ENCODE peak calls at places on chromosomes 12 and 14, in ten cellular contexts. One of them, this sample, is unnamed.

GRCh38 chr12:1935700-1936378 is 17.4 kb upstream of the CACNA2D4 start:
- DNase-seq in Peyer's patch: no peak
- DNase-seq in body of pancreas: peak; percentile 91
- DNase-seq in ovary: no peak
- DNase-seq in adrenal gland: peak; percentile 67
- DNase-seq in K562: no peak
- DNase-seq in uterus: no peak
- DNase-seq in IMR-90: no peak
- DNase-seq in tibial nerve: no peak
- DNase-seq in vagina: peak; percentile 54
- DNase-seq in this sample: no peak

GRCh38 chr14:96225745-96226151 is 21.1 kb downstream of the BDKRB2 start:
- DNase-seq in uterus: no peak
- DNase-seq in K562: no peak
- DNase-seq in body of pancreas: no peak
- DNase-seq in ovary: no peak
- DNase-seq in Peyer's patch: no peak
- DNase-seq in adrenal gland: no peak
- DNase-seq in vagina: no peak
- DNase-seq in IMR-90: peak; percentile 64
- DNase-seq in tibial nerve: no peak
- DNase-seq in this sample: no peak

GRCh38 chr12:11941601-11942360 is 129.0 kb upstream of the BCL2L14 start:
- DNase-seq in ovary: no peak
- DNase-seq in K562: no peak
- DNase-seq in uterus: no peak
- DNase-seq in body of pancreas: no peak
- DNase-seq in IMR-90: peak; percentile 81
- DNase-seq in Peyer's patch: no peak
- DNase-seq in adrenal gland: no peak
- DNase-seq in vagina: no peak
- DNase-seq in tibial nerve: no peak
- DNase-seq in this sample: no peak

GRCh38 chr12:42145552-42146215 is 1.0 kb upstream of the GXYLT1 start:
- DNase-seq in IMR-90: peak; percentile 2
- DNase-seq in body of pancreas: no peak
- DNase-seq in ovary: no peak
- DNase-seq in vagina: no peak
- DNase-seq in uterus: no peak
- DNase-seq in tibial nerve: no peak
- DNase-seq in Peyer's patch: no peak
- DNase-seq in K562: peak; percentile 21
- DNase-seq in adrenal gland: no peak
- DNase-seq in this sample: no peak

GRCh38 chr12:76670776-76671175 is 93.1 kb upstream of the ZDHHC17 start:
- DNase-seq in tibial nerve: no peak
- DNase-seq in IMR-90: peak; percentile 80
- DNase-seq in K562: no peak
- DNase-seq in vagina: no peak
- DNase-seq in ovary: no peak
- DNase-seq in Peyer's patch: no peak
- DNase-seq in adrenal gland: no peak
- DNase-seq in body of pancreas: no peak
- DNase-seq in uterus: no peak
- DNase-seq in this sample: no peak

GRCh38 chr14:23632461-23633159 is 3.6 kb upstream of the DHRS2 start:
- DNase-seq in Peyer's patch: no peak
- DNase-seq in IMR-90: no peak
- DNase-seq in K562: no peak
- DNase-seq in tibial nerve: no peak
- DNase-seq in vagina: peak; percentile 84
- DNase-seq in adrenal gland: no peak
- DNase-seq in ovary: no peak
- DNase-seq in body of pancreas: no peak
- DNase-seq in uterus: no peak
- DNase-seq in this sample: no peak

GRCh38 chr12:120468846-120469449 is 600 bp downstream of the SRSF9 start:
- DNase-seq in adrenal gland: peak; percentile 49
- DNase-seq in IMR-90: peak; percentile 10
- DNase-seq in K562: peak; percentile 92
- DNase-seq in uterus: peak; percentile 20
- DNase-seq in ovary: peak; percentile 49
- DNase-seq in body of pancreas: peak; percentile 8
- DNase-seq in tibial nerve: no peak
- DNase-seq in vagina: no peak
- DNase-seq in Peyer's patch: peak; percentile 71
- DNase-seq in this sample: peak; percentile 50

GRCh38 chr14:87217023-87217422 is 776.0 kb downstream of the GALC start:
- DNase-seq in K562: no peak
- DNase-seq in tibial nerve: no peak
- DNase-seq in vagina: no peak
- DNase-seq in Peyer's patch: no peak
- DNase-seq in body of pancreas: peak; percentile 37
- DNase-seq in uterus: no peak
- DNase-seq in adrenal gland: no peak
- DNase-seq in IMR-90: no peak
- DNase-seq in ovary: no peak
- DNase-seq in this sample: no peak

GRCh38 chr12:122043476-122043875 is 21.8 kb downstream of the BCL7A start:
- DNase-seq in Peyer's patch: no peak
- DNase-seq in body of pancreas: no peak
- DNase-seq in vagina: no peak
- DNase-seq in tibial nerve: no peak
- DNase-seq in K562: no peak
- DNase-seq in ovary: no peak
- DNase-seq in adrenal gland: no peak
- DNase-seq in uterus: no peak
- DNase-seq in IMR-90: no peak
- DNase-seq in this sample: no peak

GRCh38 chr12:3036901-3037600 is 40.1 kb upstream of the TSPAN9 start:
- DNase-seq in K562: no peak
- DNase-seq in tibial nerve: no peak
- DNase-seq in ovary: no peak
- DNase-seq in Peyer's patch: no peak
- DNase-seq in body of pancreas: no peak
- DNase-seq in IMR-90: no peak
- DNase-seq in uterus: no peak
- DNase-seq in vagina: no peak
- DNase-seq in adrenal gland: no peak
- DNase-seq in this sample: no peak

DNA sequence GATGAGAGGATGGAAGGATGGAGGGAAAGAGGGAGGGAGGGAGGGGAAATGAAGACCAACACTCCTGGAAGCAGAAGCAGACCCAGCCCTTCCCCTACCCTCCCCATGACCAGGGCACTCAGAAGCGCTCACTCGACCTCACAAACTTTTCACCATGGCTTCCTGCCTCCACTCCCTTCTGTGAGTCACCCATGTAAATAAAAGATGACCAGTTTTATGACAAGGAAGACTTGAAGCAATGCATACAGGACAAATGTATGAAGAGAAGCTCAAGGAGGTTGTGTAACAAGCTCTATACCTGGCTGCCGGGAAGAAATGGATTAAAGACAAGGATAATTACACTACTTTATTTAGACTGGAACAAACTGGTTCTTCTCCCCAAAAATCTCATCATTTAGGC is 63.8 kb downstream of the CDC42BPB start:
- DNase-seq in ovary: no peak
- DNase-seq in tibial nerve: no peak
- DNase-seq in vagina: no peak
- DNase-seq in IMR-90: peak; percentile 71
- DNase-seq in K562: no peak
- DNase-seq in adrenal gland: no peak
- DNase-seq in body of pancreas: no peak
- DNase-seq in uterus: no peak
- DNase-seq in Peyer's patch: peak; percentile 74
- DNase-seq in this sample: no peak
- H3K27ac ChIP-seq in ovary: no peak overlapping the region
- H3K27ac ChIP-seq in tibial nerve: peak overlapping the region; percentile 36
- H3K27ac ChIP-seq in vagina: no peak overlapping the region
- H3K27ac ChIP-seq in IMR-90: no peak overlapping the region
- H3K27ac ChIP-seq in K562: no peak overlapping the region
- H3K27ac ChIP-seq in adrenal gland: no peak overlapping the region
- H3K27ac ChIP-seq in body of pancreas: no peak overlapping the region
- H3K27ac ChIP-seq in uterus: no peak overlapping the region
- H3K27ac ChIP-seq in Peyer's patch: peak overlapping the region; percentile 86
- H3K27ac ChIP-seq in this sample: no peak overlapping the region

GRCh38 chr12:68612245-68612644 is 1.5 kb downstream of the RAP1B start:
- DNase-seq in body of pancreas: no peak
- DNase-seq in K562: peak; percentile 52
- DNase-seq in IMR-90: peak; percentile 59
- DNase-seq in Peyer's patch: no peak
- DNase-seq in adrenal gland: no peak
- DNase-seq in ovary: no peak
- DNase-seq in tibial nerve: no peak
- DNase-seq in uterus: no peak
- DNase-seq in vagina: no peak
- DNase-seq in this sample: no peak

GRCh38 chr12:68610435-68611093 is at the start of gene RAP1B:
- DNase-seq in K562: peak; percentile 95
- DNase-seq in body of pancreas: peak; percentile 91
- DNase-seq in adrenal gland: peak; percentile 90
- DNase-seq in tibial nerve: peak; percentile 74
- DNase-seq in Peyer's patch: peak; percentile 95
- DNase-seq in ovary: peak; percentile 89
- DNase-seq in vagina: peak; percentile 91
- DNase-seq in uterus: peak; percentile 91
- DNase-seq in IMR-90: peak; percentile 90
- DNase-seq in this sample: peak; percentile 93

GRCh38 chr12:68609955-68610434 is 704 bp upstream of the RAP1B start:
- DNase-seq in vagina: no peak
- DNase-seq in IMR-90: peak; percentile 30
- DNase-seq in Peyer's patch: no peak
- DNase-seq in adrenal gland: no peak
- DNase-seq in K562: no peak
- DNase-seq in tibial nerve: no peak
- DNase-seq in body of pancreas: peak; percentile 44
- DNase-seq in ovary: peak; percentile 30
- DNase-seq in uterus: peak; percentile 26
- DNase-seq in this sample: no peak

GRCh38 chr12:68612675-68613074 is 2.0 kb downstream of the RAP1B start:
- DNase-seq in tibial nerve: no peak
- DNase-seq in uterus: no peak
- DNase-seq in ovary: no peak
- DNase-seq in adrenal gland: no peak
- DNase-seq in Peyer's patch: no peak
- DNase-seq in IMR-90: no peak
- DNase-seq in K562: no peak
- DNase-seq in body of pancreas: no peak
- DNase-seq in vagina: no peak
- DNase-seq in this sample: no peak

GRCh38 chr12:68611094-68611818 is 557 bp downstream of the RAP1B start:
- DNase-seq in uterus: peak; percentile 65
- DNase-seq in vagina: peak; percentile 88
- DNase-seq in K562: peak; percentile 75
- DNase-seq in body of pancreas: peak; percentile 73
- DNase-seq in IMR-90: peak; percentile 60
- DNase-seq in Peyer's patch: peak; percentile 79
- DNase-seq in tibial nerve: peak; percentile 22
- DNase-seq in adrenal gland: peak; percentile 71
- DNase-seq in ovary: peak; percentile 73
- DNase-seq in this sample: peak; percentile 77
- TF ChIP-seq POLR2A in uterus: no peak
- TF ChIP-seq POLR2A in vagina: peak; percentile 23
- TF ChIP-seq POLR2A in K562: no peak
- TF ChIP-seq POLR2A in body of pancreas: no peak
- TF ChIP-seq POLR2A in IMR-90: no peak
- TF ChIP-seq POLR2A in Peyer's patch: no peak
- TF ChIP-seq POLR2A in tibial nerve: no peak
- TF ChIP-seq POLR2A in adrenal gland: peak; percentile 71
- TF ChIP-seq POLR2A in ovary: peak; percentile 27
- TF ChIP-seq POLR2A in this sample: peak; percentile 66

GRCh38 chr12:40622246-40622838 is 69.9 kb upstream of the CNTN1 start:
- DNase-seq in Peyer's patch: peak; percentile 72
- DNase-seq in IMR-90: peak; percentile 43
- DNase-seq in adrenal gland: peak; percentile 75
- DNase-seq in vagina: no peak
- DNase-seq in uterus: peak; percentile 40
- DNase-seq in tibial nerve: peak; percentile 69
- DNase-seq in K562: peak; percentile 14
- DNase-seq in ovary: peak; percentile 74
- DNase-seq in body of pancreas: peak; percentile 61
- DNase-seq in this sample: no peak
- H3K27ac ChIP-seq in Peyer's patch: no peak overlapping the region
- H3K27ac ChIP-seq in IMR-90: no peak overlapping the region
- H3K27ac ChIP-seq in adrenal gland: no peak overlapping the region
- H3K27ac ChIP-seq in vagina: no peak overlapping the region
- H3K27ac ChIP-seq in uterus: no peak overlapping the region
- H3K27ac ChIP-seq in tibial nerve: no peak overlapping the region
- H3K27ac ChIP-seq in K562: no peak overlapping the region
- H3K27ac ChIP-seq in ovary: no peak overlapping the region
- H3K27ac ChIP-seq in body of pancreas: no peak overlapping the region
- H3K27ac ChIP-seq in this sample: no peak overlapping the region

GRCh38 chr14:59305231-59305630 is 116.8 kb downstream of the DAAM1 start:
- DNase-seq in ovary: no peak
- DNase-seq in Peyer's patch: no peak
- DNase-seq in uterus: no peak
- DNase-seq in adrenal gland: no peak
- DNase-seq in K562: no peak
- DNase-seq in IMR-90: peak; percentile 76
- DNase-seq in tibial nerve: no peak
- DNase-seq in body of pancreas: no peak
- DNase-seq in vagina: no peak
- DNase-seq in this sample: no peak

GRCh38 chr14:59305836-59306555 is 117.5 kb downstream of the DAAM1 start:
- DNase-seq in K562: no peak
- DNase-seq in uterus: no peak
- DNase-seq in tibial nerve: no peak
- DNase-seq in IMR-90: peak; percentile 84
- DNase-seq in vagina: no peak
- DNase-seq in adrenal gland: no peak
- DNase-seq in Peyer's patch: no peak
- DNase-seq in ovary: no peak
- DNase-seq in body of pancreas: no peak
- DNase-seq in this sample: no peak

GRCh38 chr14:59309291-59309900 is 120.9 kb downstream of the DAAM1 start:
- DNase-seq in ovary: no peak
- DNase-seq in body of pancreas: no peak
- DNase-seq in uterus: no peak
- DNase-seq in Peyer's patch: no peak
- DNase-seq in IMR-90: no peak
- DNase-seq in K562: no peak
- DNase-seq in vagina: no peak
- DNase-seq in adrenal gland: no peak
- DNase-seq in tibial nerve: no peak
- DNase-seq in this sample: no peak

GRCh38 chr14:59308706-59309105 is 120.2 kb downstream of the DAAM1 start:
- DNase-seq in K562: no peak
- DNase-seq in uterus: no peak
- DNase-seq in tibial nerve: no peak
- DNase-seq in vagina: no peak
- DNase-seq in body of pancreas: no peak
- DNase-seq in adrenal gland: no peak
- DNase-seq in IMR-90: no peak
- DNase-seq in ovary: no peak
- DNase-seq in Peyer's patch: no peak
- DNase-seq in this sample: no peak

GRCh38 chr14:59306775-59307174 is 118.3 kb downstream of the DAAM1 start:
- DNase-seq in vagina: no peak
- DNase-seq in uterus: no peak
- DNase-seq in body of pancreas: no peak
- DNase-seq in IMR-90: peak; percentile 73
- DNase-seq in ovary: no peak
- DNase-seq in tibial nerve: no peak
- DNase-seq in adrenal gland: no peak
- DNase-seq in Peyer's patch: no peak
- DNase-seq in K562: no peak
- DNase-seq in this sample: no peak
- TF ChIP-seq POLR2A in vagina: no peak
- TF ChIP-seq POLR2A in uterus: no peak
- TF ChIP-seq POLR2A in body of pancreas: no peak
- TF ChIP-seq POLR2A in IMR-90: no peak
- TF ChIP-seq POLR2A in ovary: no peak
- TF ChIP-seq POLR2A in tibial nerve: no peak
- TF ChIP-seq POLR2A in adrenal gland: no peak
- TF ChIP-seq POLR2A in Peyer's patch: no peak
- TF ChIP-seq POLR2A in K562: no peak
- TF ChIP-seq POLR2A in this sample: no peak

This sample was measured in right lobe of liver.